ENCODE peak calls at places on chromosomes 2 and 18, in eight cellular contexts. J, F, G, K, E, T, Q and I are unnamed samples.

GRCh38 chr18:7958081-7958896 is 391.2 kb downstream of the PTPRM start:
- DNase-seq in J (no peak), F (no peak), G (no peak), K (no peak), E (no peak), T (no peak), Q (no peak), I (no peak)

GRCh38 chr2:108288534-108289106 is at the start of gene SULT1C2:
- DNase-seq in J (peak), F (peak), G (peak), K (peak), E (no peak), T (peak), Q (no peak), I (no peak)

GRCh38 chr2:70250434-70250833 is 2.0 kb upstream of the TIA1 start:
- DNase-seq in J (no peak), F (no peak), G (no peak), K (no peak), E (no peak), T (no peak), Q (no peak), I (no peak)

GRCh38 chr2:158487419-158487818 is 30.7 kb downstream of the PKP4 start:
- DNase-seq in J (no peak), F (no peak), G (no peak), K (no peak), E (no peak), T (no peak), Q (no peak), I (no peak)

GRCh38 chr2:186919272-186919671 is 70.3 kb upstream of the ZSWIM2 start:
- DNase-seq in J (no peak), F (no peak), G (no peak), K (no peak), E (no peak), T (peak), Q (no peak), I (no peak)

GRCh38 chr2:217466799-217467198 is 536.0 kb downstream of the TNS1 start:
- DNase-seq in J (no peak), F (no peak), G (no peak), K (no peak), E (no peak), T (no peak), Q (no peak), I (no peak)

GRCh38 chr18:76980663-76981387 is 151.8 kb downstream of the MBP start:
- DNase-seq in J (peak), F (no peak), G (peak), K (no peak), E (no peak), T (no peak), Q (no peak), I (no peak)

GRCh38 chr2:225282858-225283693 is 116.4 kb upstream of the NYAP2 start:
- DNase-seq in J (peak), F (peak), G (no peak), K (peak), E (no peak), T (peak), Q (no peak), I (no peak)

GRCh38 chr2:106195996-106196395 is 1.9 kb upstream of the UXS1 start:
- DNase-seq in J (no peak), F (no peak), G (no peak), K (no peak), E (no peak), T (no peak), Q (no peak), I (no peak)

GRCh38 chr2:28552045-28552823 is 56.4 kb downstream of the PLB1 start:
- DNase-seq in J (no peak), F (no peak), G (no peak), K (no peak), E (no peak), T (peak), Q (no peak), I (no peak)

GRCh38 chr18:1510542-1511179 is 606.0 kb downstream of the ADCYAP1 start:
- DNase-seq in J (no peak), F (no peak), G (no peak), K (no peak), E (no peak), T (no peak), Q (no peak), I (no peak)

GRCh38 chr2:95285542-95285932 is 11.3 kb downstream of the PROM2 start:
- DNase-seq in J (no peak), F (no peak), G (no peak), K (no peak), E (no peak), T (no peak), Q (no peak), I (no peak)

GRCh38 chr2:239250216-239251071 is 150.4 kb downstream of the HDAC4 start:
- DNase-seq in J (no peak), F (no peak), G (peak), K (no peak), E (no peak), T (no peak), Q (no peak), I (no peak)

GRCh38 chr2:43185146-43185545 is 41.3 kb downstream of the ZFP36L2 start:
- DNase-seq in J (no peak), F (no peak), G (no peak), K (no peak), E (no peak), T (no peak), Q (no peak), I (no peak)

GRCh38 chr2:152348388-152348787 is 13.4 kb downstream of the FMNL2 start:
- DNase-seq in J (no peak), F (no peak), G (no peak), K (no peak), E (no peak), T (no peak), Q (no peak), I (no peak)

GRCh38 chr2:68767031-68767961 is 32.7 kb downstream of the ARHGAP25 start:
- DNase-seq in J (peak), F (no peak), G (no peak), K (no peak), E (no peak), T (no peak), Q (no peak), I (peak)

GRCh38 chr2:188986839-188987238 is 12.7 kb downstream of the COL3A1 start:
- DNase-seq in J (no peak), F (no peak), G (no peak), K (no peak), E (no peak), T (no peak), Q (no peak), I (no peak)

GRCh38 chr2:148459300-148459891 is 185.2 kb upstream of the EPC2 start:
- DNase-seq in J (no peak), F (no peak), G (no peak), K (no peak), E (no peak), T (no peak), Q (no peak), I (no peak)

GRCh38 chr2:83817511-83817910 is 641.6 kb downstream of the SUCLG1 start:
- DNase-seq in J (no peak), F (no peak), G (no peak), K (no peak), E (no peak), T (no peak), Q (no peak), I (no peak)

GRCh38 chr2:50556934-50557575 is 474.9 kb downstream of the NRXN1 start:
- DNase-seq in J (no peak), F (no peak), G (no peak), K (no peak), E (no peak), T (no peak), Q (no peak), I (no peak)

GRCh38 chr2:105597831-105598293 is 146.8 kb upstream of the NCK2 start:
- DNase-seq in J (no peak), F (no peak), G (no peak), K (no peak), E (no peak), T (no peak), Q (no peak), I (no peak)

DNA sequence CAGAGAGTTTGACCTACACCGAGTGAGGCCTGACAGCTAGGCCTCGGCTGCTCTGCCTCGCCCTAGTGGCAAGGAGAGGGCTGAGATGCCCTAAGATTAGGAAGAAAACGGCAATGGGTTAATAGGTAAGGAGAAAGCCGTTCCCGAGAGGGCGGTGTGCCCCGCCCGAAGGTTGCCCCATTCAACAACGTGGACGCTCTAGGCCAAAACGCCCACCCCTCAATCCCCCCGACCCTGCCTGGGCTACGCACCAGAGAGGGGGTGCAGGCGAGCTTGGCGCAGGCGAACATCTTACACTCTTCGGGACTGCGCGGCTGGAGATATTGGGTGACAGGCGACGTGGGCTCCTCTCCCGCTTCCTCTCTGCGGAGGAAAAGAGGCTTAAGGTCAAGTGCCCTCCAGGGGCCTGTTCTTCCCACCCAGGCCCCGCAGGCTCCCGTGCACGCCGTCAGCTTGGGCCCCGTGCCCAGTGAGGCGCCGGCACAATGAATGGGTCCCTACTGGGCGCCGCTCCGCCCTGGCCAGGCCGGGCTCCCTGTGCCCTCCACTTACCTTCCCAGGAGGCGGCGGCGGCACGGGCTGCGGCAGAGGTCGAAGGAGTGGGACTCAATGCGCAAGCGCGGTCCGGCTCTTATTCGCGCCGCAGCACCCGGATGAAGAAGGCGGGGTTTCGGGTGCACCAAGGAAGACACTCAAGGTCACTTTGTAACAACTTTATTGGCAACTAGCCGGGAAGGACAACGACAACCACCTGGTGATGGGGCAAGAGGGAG is at the start of gene ATP5MC3:
- DNase-seq in J (peak), F (peak), G (peak), K (peak), E (peak), T (peak), Q (peak), I (peak)
- TF ChIP-seq CTCF in J (no peak), F (no peak), G (no peak), K (no peak), E (peak), T (no peak), Q (no peak), I (no peak)

GRCh38 chr2:216107320-216107719 is 1.8 kb upstream of the XRCC5 start:
- DNase-seq in J (no peak), F (no peak), G (no peak), K (no peak), E (no peak), T (no peak), Q (no peak), I (no peak)

GRCh38 chr2:216103213-216103612 is 5.9 kb upstream of the XRCC5 start:
- DNase-seq in J (no peak), F (no peak), G (no peak), K (no peak), E (no peak), T (no peak), Q (no peak), I (no peak)

GRCh38 chr2:216107760-216108159 is 1.4 kb upstream of the XRCC5 start:
- DNase-seq in J (no peak), F (peak), G (no peak), K (peak), E (no peak), T (no peak), Q (no peak), I (no peak)

GRCh38 chr2:216101109-216101508 is 8.0 kb upstream of the XRCC5 start:
- DNase-seq in J (no peak), F (no peak), G (no peak), K (no peak), E (no peak), T (no peak), Q (no peak), I (no peak)

DNA sequence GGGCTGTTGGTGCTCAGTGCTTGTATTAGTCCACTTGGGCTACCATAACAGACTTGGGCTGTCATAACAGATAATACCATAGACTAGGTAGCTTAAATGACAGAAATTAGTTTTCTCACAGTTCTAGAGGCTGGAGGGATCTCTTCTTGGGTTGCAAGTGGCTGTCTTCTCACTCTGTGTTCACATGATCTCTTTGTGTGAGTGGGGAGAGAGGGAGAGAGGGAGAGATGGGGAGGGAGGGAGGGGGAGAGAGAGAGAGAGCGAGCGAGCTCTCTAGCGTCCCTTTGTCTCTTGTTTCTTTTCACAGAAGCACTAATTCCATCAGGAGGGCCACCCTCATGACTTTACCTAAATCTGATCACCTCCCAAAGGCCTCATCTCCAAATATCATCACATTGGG is 4.5 kb upstream of the XRCC5 start:
- DNase-seq in J (no peak), F (no peak), G (no peak), K (no peak), E (no peak), T (no peak), Q (no peak), I (no peak)
- TF ChIP-seq CTCF in J (no peak), F (no peak), G (no peak), K (no peak), E (no peak), T (no peak), Q (no peak), I (no peak)

DNA sequence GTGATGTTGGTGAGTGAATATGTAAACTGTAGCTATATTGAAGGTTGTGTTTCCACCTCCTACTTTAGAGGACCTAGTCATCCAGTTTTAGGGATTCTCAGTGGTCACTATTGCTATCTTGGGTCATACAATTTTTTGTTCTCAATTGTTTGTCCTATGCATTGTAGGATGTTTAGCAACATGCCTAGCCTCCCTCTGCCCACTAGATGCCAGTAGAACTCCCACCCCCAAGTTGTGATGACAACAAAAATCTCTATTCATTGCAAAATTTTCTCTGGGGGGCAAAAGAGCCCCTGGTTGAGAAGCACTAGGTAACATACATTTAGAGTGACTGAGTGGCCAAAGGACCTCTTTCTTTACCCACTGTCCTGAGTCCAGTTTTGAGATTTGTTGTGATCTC is 87.3 kb downstream of the LRRTM4 start:
- DNase-seq in J (no peak), F (no peak), G (no peak), K (no peak), E (no peak), T (no peak), Q (no peak), I (no peak)
- TF ChIP-seq CTCF in J (no peak), F (peak), G (no peak), K (peak), E (no peak), T (peak), Q (no peak), I (no peak)

GRCh38 chr2:210337159-210337558 is 22.2 kb upstream of the MYL1 start:
- DNase-seq in J (no peak), F (no peak), G (no peak), K (no peak), E (no peak), T (no peak), Q (no peak), I (no peak)
- TF ChIP-seq CTCF in J (no peak), F (no peak), G (no peak), K (no peak), E (no peak), T (no peak), Q (no peak), I (no peak)

DNA sequence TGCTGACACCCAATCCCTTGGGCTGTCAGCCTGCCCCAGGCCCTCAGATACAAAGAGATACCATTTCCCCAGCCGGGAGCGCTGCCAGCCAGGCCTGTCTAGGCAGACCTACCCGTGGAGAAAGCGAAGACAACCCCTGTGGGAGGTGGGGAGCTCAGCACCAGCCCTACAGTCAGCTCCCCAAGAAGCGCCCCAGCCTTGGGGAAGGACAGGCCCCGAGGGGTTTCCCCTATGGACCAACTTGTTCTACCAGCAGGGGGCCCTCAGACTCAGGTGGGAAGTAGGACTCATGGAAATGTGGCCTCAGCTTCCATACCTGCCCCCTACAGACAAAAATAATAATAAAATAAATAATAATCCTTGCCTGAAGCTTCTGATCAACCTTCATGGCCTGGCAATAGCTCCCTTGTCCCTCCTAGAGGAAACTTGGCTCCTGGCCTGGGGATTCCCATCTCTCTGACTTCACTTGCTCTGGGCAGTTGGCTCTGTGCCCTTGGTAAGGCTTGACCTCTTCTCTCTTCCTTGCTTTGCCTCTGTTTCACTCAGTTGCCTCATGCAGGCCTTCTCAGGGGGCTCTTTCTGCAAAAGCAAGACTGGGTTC is 7.0 kb downstream of the SLC35F6 start:
- DNase-seq in J (peak), F (no peak), G (peak), K (peak), E (peak), T (no peak), Q (peak), I (peak)
- TF ChIP-seq CTCF in J (no peak), F (no peak), G (peak), K (peak), E (peak), T (peak), Q (no peak), I (peak)

DNA sequence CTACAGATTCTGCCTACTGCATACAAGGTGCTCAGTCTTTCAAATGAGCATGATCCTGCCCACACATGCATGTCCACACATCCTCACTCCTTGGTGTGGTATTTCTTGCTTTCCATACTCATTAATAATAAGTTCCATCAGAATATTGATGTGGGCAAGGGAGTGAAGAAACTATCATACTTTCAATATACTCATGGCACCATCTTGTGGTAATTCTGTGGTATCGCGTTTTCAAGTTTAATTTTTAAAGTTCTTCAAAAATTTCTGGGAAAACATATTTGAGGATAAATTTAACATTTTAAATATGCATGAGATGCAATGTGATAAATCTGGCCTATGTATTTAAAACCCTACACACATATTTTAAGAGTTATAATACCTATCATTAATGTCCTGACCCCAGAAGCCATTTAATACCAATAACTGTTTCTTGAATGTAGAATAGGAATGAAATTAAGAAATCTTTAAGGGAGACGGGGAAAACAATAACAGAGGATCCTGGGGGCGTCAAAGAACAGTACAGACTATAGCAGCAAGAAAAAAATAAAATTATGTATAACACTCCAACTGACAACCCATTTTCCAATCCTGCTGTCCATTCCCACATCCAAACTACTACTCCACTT is 110.1 kb downstream of the ZNF385B start:
- DNase-seq in J (no peak), F (no peak), G (no peak), K (no peak), E (no peak), T (no peak), Q (no peak), I (no peak)
- TF ChIP-seq CTCF in J (peak), F (peak), G (peak), K (peak), E (peak), T (peak), Q (no peak), I (peak)